ENCODE peak calls at places on chromosomes 6 and 20, in eight cellular contexts. S is HFFc6; H is GM20000; A is endodermal cell; T is endothelial cell; G is gastrocnemius medialis; C is activated naive CD8-positive, alpha-beta T cell treated with anti-CD3 and anti-CD28 coated beads, Interleukin-2, amount 50 U/mL, for 24 hours; Y is cardiac fibroblast. O is an unnamed sample.

GRCh38 chr20:60365063-60365640 is 406.9 kb downstream of the CDH26 start:
- DNase-seq in S (no peak), C (no peak), H (no peak), G (no peak), A (peak; percentile 86), T (peak; percentile 15), Y (no peak), O (no peak)

GRCh38 chr20:31536575-31536974 is 22.3 kb downstream of the HM13 start:
- DNase-seq in Y (no peak), A (no peak), H (no peak), T (no peak), G (no peak), C (no peak), S (no peak), O (no peak)

GRCh38 chr6:11650297-11650696 is 112.7 kb downstream of the TMEM170B start:
- DNase-seq in S (peak; percentile 62), G (no peak), T (peak; percentile 81), Y (peak; percentile 92), C (no peak), H (no peak), A (peak; percentile 91), O (peak; percentile 84)

GRCh38 chr6:36840471-36841461 is 1.5 kb upstream of the CPNE5 start:
- DNase-seq in C (peak; percentile 32), G (no peak), Y (no peak), S (no peak), H (peak; percentile 39), T (no peak), A (peak; percentile 76), O (no peak)

GRCh38 chr6:92684386-92684785 is 735.0 kb downstream of the EPHA7 start:
- DNase-seq in G (no peak), S (no peak), A (no peak), C (no peak), Y (no peak), T (no peak), H (no peak), O (no peak)

GRCh38 chr20:61331542-61331941 is 79.5 kb downstream of the CDH4 start:
- DNase-seq in G (no peak), H (peak; percentile 34), S (no peak), A (peak; percentile 69), C (no peak), T (no peak), Y (no peak), O (no peak)

GRCh38 chr20:38789503-38790209 is 15.8 kb upstream of the PPP1R16B start:
- DNase-seq in Y (peak; percentile 79), A (no peak), H (no peak), S (peak; percentile 82), C (no peak), G (no peak), T (no peak), O (no peak)

GRCh38 chr20:7714549-7714948 is 225.7 kb downstream of the HAO1 start:
- DNase-seq in T (no peak), G (no peak), H (no peak), Y (no peak), C (no peak), S (no peak), A (no peak), O (no peak)

GRCh38 chr20:46809961-46810360 is 84.7 kb upstream of the EYA2 start:
- DNase-seq in H (no peak), Y (no peak), G (no peak), A (no peak), S (no peak), C (no peak), T (no peak), O (no peak)

GRCh38 chr20:23309781-23310180 is 40.8 kb upstream of the NXT1 start:
- DNase-seq in S (no peak), A (no peak), Y (no peak), G (no peak), C (no peak), H (no peak), T (no peak), O (no peak)

GRCh38 chr6:170227996-170228550 is 62.8 kb downstream of the DLL1 start:
- DNase-seq in S (no peak), H (no peak), C (no peak), Y (no peak), G (no peak), A (no peak), T (no peak), O (no peak)

GRCh38 chr6:136887899-136888298 is 34.2 kb upstream of the SLC35D3 start:
- DNase-seq in T (no peak), G (no peak), H (no peak), Y (no peak), C (no peak), S (no peak), A (no peak), O (no peak)

GRCh38 chr6:109406196-109406595 is 23.9 kb upstream of the CD164 start:
- DNase-seq in H (no peak), T (no peak), C (no peak), A (no peak), Y (peak; percentile 90), G (no peak), S (peak; percentile 60), O (no peak)

GRCh38 chr6:44010411-44011349 is 116.6 kb downstream of the MRPL14 start:
- DNase-seq in H (no peak), C (peak; percentile 22), T (no peak), Y (peak; percentile 96), A (peak; percentile 55), G (no peak), S (peak; percentile 98), O (peak; percentile 75)

GRCh38 chr6:1579096-1579495 is 30.6 kb upstream of the FOXC1 start:
- DNase-seq in Y (no peak), S (no peak), C (no peak), G (no peak), T (no peak), H (no peak), A (no peak), O (no peak)

GRCh38 chr6:89368107-89368506 is 15.6 kb upstream of the UBE2J1 start:
- DNase-seq in H (peak; percentile 44), G (no peak), Y (peak; percentile 73), A (peak; percentile 89), S (peak; percentile 37), C (peak; percentile 78), T (peak; percentile 70), O (no peak)

GRCh38 chr6:140130074-140130473 is 755.6 kb upstream of the CITED2 start:
- DNase-seq in T (no peak), A (no peak), S (no peak), C (no peak), Y (no peak), H (no peak), G (no peak), O (no peak)

GRCh38 chr6:146813554-146813953 is 214.8 kb downstream of the ADGB start:
- DNase-seq in Y (peak; percentile 48), C (no peak), T (no peak), H (no peak), G (no peak), A (no peak), S (no peak), O (peak; percentile 1)

GRCh38 chr20:47785900-47786762 is 850 bp upstream of the SULF2 start:
- DNase-seq in H (peak; percentile 83), Y (peak; percentile 81), C (peak; percentile 31), A (peak; percentile 87), G (peak; percentile 44), T (peak; percentile 74), S (peak; percentile 18), O (peak; percentile 69)

GRCh38 chr6:159102373-159103160 is 57.8 kb upstream of the TAGAP start:
- DNase-seq in A (peak; percentile 24), S (no peak), Y (no peak), G (no peak), T (no peak), H (no peak), C (no peak), O (no peak)

GRCh38 chr20:56875052-56875663 is 246.1 kb downstream of the TFAP2C start:
- DNase-seq in T (no peak), C (no peak), A (peak; percentile 62), G (no peak), Y (peak; percentile 13), H (no peak), S (peak; percentile 58), O (peak; percentile 59)

GRCh38 chr20:14383326-14383725 is 45.9 kb upstream of the FLRT3 start:
- DNase-seq in S (no peak), Y (no peak), A (no peak), G (no peak), C (no peak), H (no peak), T (no peak), O (no peak)

GRCh38 chr6:106005013-106005412 is 81.1 kb upstream of the PRDM1 start:
- DNase-seq in G (no peak), T (no peak), A (no peak), S (no peak), Y (no peak), H (no peak), C (no peak), O (no peak)